ENCODE peak calls at places on chromosomes 16 and 17, in five cellular contexts. Q is tibial artery, C is colonic mucosa, A is sigmoid colon, Z is keratinocyte. T is an unnamed sample. For H3K9me3, the result is how much of the 10 kb centered on the place peaks cover.

GRCh38 chr17:1300580-1300905 is 21.1 kb downstream of the TRARG1 start:
- DNase-seq in Q (no peak), C (no peak), A (no peak), Z (no peak), T (no peak)

GRCh38 chr16:22198547-22199293 is 7.4 kb upstream of the EEF2K start:
- DNase-seq in Q (no peak), C (no peak), A (no peak), Z (no peak), T (no peak)

GRCh38 chr17:81139965-81140364 is 25.3 kb upstream of the PVALEF start:
- DNase-seq in Q (no peak), C (no peak), A (no peak), Z (no peak), T (no peak)

GRCh38 chr16:56742030-56742984 is 12.4 kb downstream of the NUP93 start:
- DNase-seq in Q (no peak), C (no peak), A (no peak), Z (peak), T (no peak)

GRCh38 chr17:36933174-36934143 is 3.8 kb upstream of the LHX1 start:
- DNase-seq in Q (no peak), C (peak), A (no peak), Z (no peak), T (no peak)

GRCh38 chr17:44614862-44615261 is 41.4 kb upstream of the MEIOC start:
- DNase-seq in Q (no peak), C (no peak), A (no peak), Z (no peak), T (no peak)

GRCh38 chr17:309361-309888 is 43.2 kb downstream of the RPH3AL start:
- DNase-seq in Q (no peak), C (no peak), A (no peak), Z (no peak), T (no peak)

GRCh38 chr17:43368740-43369506 is 29.9 kb upstream of the ARL4D start:
- DNase-seq in Q (peak), C (peak), A (peak), Z (no peak), T (peak)

GRCh38 chr16:3189869-3190268 is 1.9 kb downstream of the OR1F1 start:
- DNase-seq in Q (no peak), C (no peak), A (no peak), Z (no peak), T (no peak)

GRCh38 chr16:3188675-3188924 is 596 bp downstream of the OR1F1 start:
- DNase-seq in Q (no peak), C (no peak), A (no peak), Z (no peak), T (no peak)

GRCh38 chr16:3190949-3191353 is 2.9 kb downstream of the OR1F1 start:
- DNase-seq in Q (no peak), C (no peak), A (no peak), Z (no peak), T (no peak)

GRCh38 chr16:3187798-3188674 is at the start of gene OR1F1:
- DNase-seq in Q (no peak), C (no peak), A (no peak), Z (no peak), T (peak)

GRCh38 chr16:3188925-3189825 is 1.2 kb downstream of the OR1F1 start:
- DNase-seq in Q (no peak), C (peak), A (no peak), Z (no peak), T (no peak)
- H3K9me3 ChIP-seq in Q (under half), C (under half), A (under half), Z (under half), T (under half)

GRCh38 chr16:3285131-3285530 is 1.8 kb downstream of the ZNF263 start:
- DNase-seq in Q (no peak), C (no peak), A (no peak), Z (no peak), T (no peak)
- H3K9me3 ChIP-seq in Q (under half), C (under half), A (under half), Z (under half), T (under half)

DNA sequence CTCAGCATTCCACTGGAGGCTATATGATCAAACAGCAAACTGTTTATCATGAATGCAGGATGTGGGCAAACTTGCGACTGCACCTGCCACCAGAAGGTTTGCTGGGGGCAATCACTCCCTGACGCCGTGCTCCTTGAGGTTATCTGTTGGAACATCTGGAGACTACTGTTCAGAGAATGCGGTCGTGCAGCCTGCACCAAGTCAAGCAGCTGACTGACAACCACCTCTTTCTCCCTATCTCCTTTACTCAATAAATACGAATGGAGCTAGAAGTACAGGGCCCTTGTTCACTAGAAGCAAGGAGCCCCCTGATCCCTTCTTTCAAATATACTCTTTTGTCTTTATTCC is 2101.2 kb downstream of the TP53TG3F start:
- DNase-seq in Q (no peak), C (no peak), A (no peak), Z (no peak), T (no peak)
- H3K9me3 ChIP-seq in Q (under half), C (under half), A (under half), Z (under half), T (under half)

GRCh38 chr16:35908942-35909341 is 2449.5 kb downstream of the TP53TG3F start:
- DNase-seq in Q (no peak), C (no peak), A (no peak), Z (no peak), T (no peak)
- H3K9me3 ChIP-seq in Q (under half), C (under half), A (under half), Z (under half), T (under half)

GRCh38 chr16:59614466-59615240 is 880.5 kb upstream of the GOT2 start:
- DNase-seq in Q (no peak), C (no peak), A (no peak), Z (no peak), T (no peak)

GRCh38 chr16:59611556-59611955 is 877.4 kb upstream of the GOT2 start:
- DNase-seq in Q (no peak), C (no peak), A (no peak), Z (no peak), T (no peak)

GRCh38 chr16:59612094-59612493 is 878.0 kb upstream of the GOT2 start:
- DNase-seq in Q (no peak), C (no peak), A (no peak), Z (no peak), T (no peak)
- H3K9me3 ChIP-seq in Q (under half), C (under half), A (under half), Z (under half), T (under half)

DNA sequence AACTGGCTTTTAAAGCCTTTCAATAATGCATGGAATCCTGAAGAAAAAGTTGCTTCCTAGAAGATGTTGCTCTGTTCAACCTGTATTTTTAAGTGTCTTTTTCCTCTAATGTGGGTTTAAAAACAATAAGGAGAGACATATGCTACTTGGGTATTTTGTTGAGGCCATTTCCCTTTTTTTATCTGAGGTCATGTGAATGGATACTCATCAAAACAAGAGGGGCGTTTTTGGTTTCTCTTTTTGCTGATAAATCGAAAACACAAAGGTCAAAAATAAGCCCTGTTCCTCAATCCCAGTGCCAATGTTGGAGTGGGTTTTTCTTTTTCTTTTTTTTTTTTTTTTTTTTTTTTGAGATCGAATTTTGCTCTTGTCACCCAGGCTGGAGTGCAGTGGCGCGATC is 468.0 kb upstream of the RBFOX1 start:
- DNase-seq in Q (no peak), C (no peak), A (no peak), Z (no peak), T (no peak)
- H3K9me3 ChIP-seq in Q (under half), C (under half), A (under half), Z (under half), T (under half)

GRCh38 chr16:35573407-35573806 is 2114.0 kb downstream of the TP53TG3F start:
- DNase-seq in Q (no peak), C (no peak), A (no peak), Z (no peak), T (no peak)

GRCh38 chr16:35574011-35574410 is 2114.6 kb downstream of the TP53TG3F start:
- DNase-seq in Q (no peak), C (no peak), A (no peak), Z (no peak), T (no peak)

GRCh38 chr16:35574454-35575431 is 2115.3 kb downstream of the TP53TG3F start:
- DNase-seq in Q (no peak), C (no peak), A (no peak), Z (no peak), T (no peak)

GRCh38 chr16:35570946-35571345 is 2111.5 kb downstream of the TP53TG3F start:
- DNase-seq in Q (no peak), C (no peak), A (no peak), Z (no peak), T (no peak)

GRCh38 chr16:35572186-35572585 is 2112.8 kb downstream of the TP53TG3F start:
- DNase-seq in Q (no peak), C (no peak), A (no peak), Z (no peak), T (no peak)
- H3K9me3 ChIP-seq in Q (under half), C (under half), A (under half), Z (under half), T (under half)

GRCh38 chr16:7861891-7862585 is 529.4 kb downstream of the RBFOX1 start:
- DNase-seq in Q (no peak), C (no peak), A (no peak), Z (no peak), T (no peak)
- H3K9me3 ChIP-seq in Q (under half), C (under half), A (under half), Z (under half), T (under half)